ENCODE peak calls at places on chromosomes 5 and 9, in ten cellular contexts. V is HepG2, J is transverse colon, L is suprapubic skin, D is SK-N-SH, G is upper lobe of left lung, B is sigmoid colon, N is esophagus muscularis mucosa, T is GM12878, Y is H1. I is an unnamed sample.

GRCh38 chr5:65483474-65484346 is 2.0 kb upstream of the ADAMTS6 start:
- DNase-seq in V (peak; percentile 63), J (no peak), L (no peak), D (peak; percentile 66), G (no peak), B (no peak), N (no peak), T (peak; percentile 36), Y (no peak), I (no peak)

GRCh38 chr5:3650868-3651267 is 55.2 kb downstream of the IRX1 start:
- DNase-seq in V (no peak), J (no peak), L (no peak), D (no peak), G (no peak), B (no peak), N (no peak), T (no peak), Y (no peak), I (no peak)

GRCh38 chr5:9324348-9325056 is 221.4 kb downstream of the SEMA5A start:
- DNase-seq in V (no peak), J (no peak), L (no peak), D (no peak), G (no peak), B (no peak), N (no peak), T (no peak), Y (no peak), I (no peak)

GRCh38 chr9:21682981-21683380 is 119.5 kb upstream of the MTAP start:
- DNase-seq in V (no peak), J (no peak), L (no peak), D (no peak), G (no peak), B (no peak), N (no peak), T (no peak), Y (no peak), I (no peak)

GRCh38 chr5:154378134-154378533 is 67.7 kb upstream of the SAP30L start:
- DNase-seq in V (no peak), J (no peak), L (no peak), D (no peak), G (no peak), B (no peak), N (no peak), T (no peak), Y (no peak), I (no peak)

GRCh38 chr5:14450055-14450524 is 131.5 kb upstream of the OTULINL start:
- DNase-seq in V (no peak), J (no peak), L (peak; percentile 84), D (no peak), G (no peak), B (peak; percentile 90), N (no peak), T (no peak), Y (no peak), I (no peak)

GRCh38 chr5:139646111-139646510 is 2.0 kb upstream of the CXXC5 start:
- DNase-seq in V (no peak), J (no peak), L (no peak), D (peak; percentile 5), G (peak; percentile 15), B (peak; percentile 36), N (no peak), T (no peak), Y (peak; percentile 37), I (no peak)

GRCh38 chr9:129111143-129111761 is at the start of gene PTPA:
- DNase-seq in V (peak; percentile 69), J (peak; percentile 88), L (peak; percentile 91), D (peak; percentile 95), G (peak; percentile 88), B (peak; percentile 93), N (peak; percentile 94), T (no peak), Y (peak; percentile 86), I (peak; percentile 91)

DNA sequence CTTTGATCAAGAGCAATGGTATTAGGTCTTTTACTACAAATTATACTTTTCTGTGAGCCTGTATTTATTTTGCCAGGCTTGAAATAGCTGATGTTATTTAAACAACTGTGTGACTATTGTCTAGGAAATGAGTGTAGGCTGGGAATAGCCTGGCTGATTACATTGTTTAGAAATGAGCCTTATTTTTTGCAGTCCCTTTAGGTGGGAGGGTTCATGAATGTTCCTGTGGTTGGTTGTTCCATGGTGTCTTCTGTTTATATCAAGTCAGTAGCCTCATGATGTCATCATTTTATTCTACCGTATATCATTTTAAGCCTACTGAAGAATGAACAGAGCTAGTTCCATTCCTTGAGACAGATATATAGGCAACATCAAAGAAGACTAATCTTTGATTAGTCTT is 53.0 kb downstream of the MAP1B start:
- DNase-seq in V (no peak), J (no peak), L (no peak), D (no peak), G (no peak), B (no peak), N (no peak), T (no peak), Y (no peak), I (no peak)
- H3K27ac ChIP-seq in V (no peak overlapping the region), J (no peak overlapping the region), L (no peak overlapping the region), D (peak overlapping the region; percentile 83), G (no peak overlapping the region), B (peak overlapping the region; percentile 58), N (peak overlapping the region; percentile 65), T (no peak overlapping the region), Y (no peak overlapping the region), I (peak overlapping the region; percentile 70)

GRCh38 chr5:2167671-2168070 is 284.9 kb upstream of the IRX4 start:
- DNase-seq in V (no peak), J (no peak), L (peak; percentile 45), D (no peak), G (no peak), B (no peak), N (no peak), T (no peak), Y (no peak), I (no peak)

GRCh38 chr5:2169862-2170820 is 287.4 kb upstream of the IRX4 start:
- DNase-seq in V (no peak), J (no peak), L (peak; percentile 74), D (no peak), G (no peak), B (no peak), N (no peak), T (no peak), Y (no peak), I (no peak)

GRCh38 chr5:2166979-2167377 is 284.3 kb upstream of the IRX4 start:
- DNase-seq in V (no peak), J (no peak), L (peak; percentile 60), D (no peak), G (no peak), B (no peak), N (no peak), T (no peak), Y (no peak), I (no peak)

GRCh38 chr5:2169417-2169787 is 286.7 kb upstream of the IRX4 start:
- DNase-seq in V (no peak), J (no peak), L (no peak), D (no peak), G (no peak), B (no peak), N (no peak), T (no peak), Y (no peak), I (no peak)

DNA sequence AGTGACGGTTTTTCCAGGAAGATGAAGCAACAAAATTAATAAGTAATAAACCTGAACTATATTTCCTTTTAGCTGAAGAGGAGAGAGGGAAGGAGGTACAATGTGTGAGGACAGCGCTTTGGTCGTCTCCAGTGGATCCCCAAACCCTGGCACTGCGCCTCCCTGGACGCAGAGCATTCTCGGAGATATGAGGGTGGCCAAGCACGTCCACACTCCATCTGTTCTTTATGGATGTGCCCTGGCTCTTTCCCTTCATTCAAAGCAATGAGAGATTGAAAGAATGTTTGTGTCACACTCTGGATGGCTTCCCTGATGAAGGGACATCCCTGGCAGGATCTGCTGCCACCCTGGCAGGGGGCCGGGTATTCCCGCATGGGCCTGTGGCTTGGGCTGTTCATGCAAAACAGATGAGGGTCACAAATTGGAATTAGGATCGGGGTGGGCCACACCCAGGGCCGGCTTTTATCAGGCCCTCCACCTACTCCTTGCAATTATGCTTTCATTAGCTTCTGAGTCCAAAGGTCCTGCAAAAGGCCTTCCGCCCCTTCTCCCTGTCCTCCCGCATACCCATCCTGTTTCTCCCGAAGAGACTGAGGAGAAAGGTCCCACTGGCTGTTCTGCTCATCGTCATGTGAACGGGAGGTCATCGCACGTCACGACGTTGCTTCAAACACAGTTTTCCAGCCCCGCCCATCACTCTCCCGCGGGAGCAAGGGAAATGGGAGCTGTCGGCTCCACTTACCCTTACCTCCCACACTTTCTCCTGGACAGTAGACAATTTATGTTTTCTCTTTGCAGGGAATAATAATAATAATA is 286.1 kb upstream of the IRX4 start:
- DNase-seq in V (no peak), J (no peak), L (peak; percentile 74), D (no peak), G (no peak), B (no peak), N (no peak), T (no peak), Y (no peak), I (no peak)
- TF ChIP-seq EP300 in V (no peak), J (no peak), L (no peak), D (no peak), G (no peak), B (no peak), N (no peak), T (no peak), Y (no peak), I (no peak)

GRCh38 chr5:160198886-160199409 is 30.4 kb upstream of the FABP6 start:
- DNase-seq in V (no peak), J (no peak), L (no peak), D (no peak), G (no peak), B (no peak), N (no peak), T (no peak), Y (peak; percentile 60), I (no peak)
- TF ChIP-seq POLR2AphosphoS5 in V (no peak), J (no peak), L (no peak), D (no peak), G (no peak), B (no peak), N (no peak), T (no peak), Y (no peak), I (no peak)

GRCh38 chr9:116547729-116548426 is 139.2 kb upstream of the TRIM32 start:
- DNase-seq in V (no peak), J (no peak), L (no peak), D (no peak), G (no peak), B (no peak), N (peak; percentile 90), T (no peak), Y (no peak), I (no peak)

GRCh38 chr9:116549061-116549664 is 137.9 kb upstream of the TRIM32 start:
- DNase-seq in V (peak; percentile 91), J (peak; percentile 61), L (peak; percentile 89), D (no peak), G (peak; percentile 88), B (peak; percentile 89), N (peak; percentile 92), T (no peak), Y (no peak), I (peak; percentile 51)

GRCh38 chr9:116549786-116550660 is 137.1 kb upstream of the TRIM32 start:
- DNase-seq in V (no peak), J (no peak), L (no peak), D (no peak), G (no peak), B (no peak), N (peak; percentile 19), T (no peak), Y (no peak), I (no peak)

GRCh38 chr9:116546711-116547581 is 140.2 kb upstream of the TRIM32 start:
- DNase-seq in V (peak; percentile 90), J (no peak), L (no peak), D (no peak), G (no peak), B (no peak), N (peak; percentile 60), T (no peak), Y (no peak), I (no peak)

DNA sequence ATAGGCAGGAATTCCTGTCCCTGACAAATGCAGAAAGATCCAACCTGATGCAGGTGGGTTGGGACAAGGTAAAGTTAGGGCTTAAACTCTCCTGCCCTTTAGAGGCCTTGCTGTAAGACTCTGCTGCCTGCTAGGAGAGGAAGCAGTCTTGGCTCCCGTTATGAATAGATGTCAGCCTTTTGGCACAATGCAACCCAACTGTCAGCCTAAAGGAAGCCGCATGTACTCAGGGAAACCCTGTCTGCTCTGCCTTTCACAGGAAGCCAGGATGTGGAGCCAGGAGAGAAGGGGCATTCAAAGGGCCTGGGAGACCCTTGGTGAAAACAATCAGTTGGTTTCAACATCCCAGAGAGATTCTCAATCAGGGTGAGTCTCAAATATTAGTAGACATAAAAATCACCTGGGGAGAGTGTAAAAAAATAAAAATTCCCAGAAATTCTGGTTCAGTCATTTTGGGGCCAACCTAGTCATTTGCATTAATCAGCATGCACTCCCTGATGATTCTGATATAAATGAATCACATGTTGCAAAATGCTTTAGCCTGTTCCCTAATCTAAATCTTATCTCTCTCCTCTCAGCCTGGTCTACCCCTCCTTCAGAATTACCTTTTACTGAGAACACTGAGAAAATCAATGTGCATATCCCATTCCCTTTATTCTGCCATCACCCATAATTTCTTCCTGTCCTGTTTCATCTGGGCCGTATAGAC is 136.2 kb upstream of the TRIM32 start:
- DNase-seq in V (no peak), J (no peak), L (no peak), D (no peak), G (no peak), B (no peak), N (peak; percentile 62), T (no peak), Y (no peak), I (no peak)
- H3K27ac ChIP-seq in V (no peak overlapping the region), J (no peak overlapping the region), L (no peak overlapping the region), D (no peak overlapping the region), G (no peak overlapping the region), B (peak overlapping the region; percentile 11), N (no peak overlapping the region), T (no peak overlapping the region), Y (no peak overlapping the region), I (no peak overlapping the region)

I was measured in stomach.